ENCODE peak calls at places on chromosomes 4 and X, in ten cellular contexts. One of them, this sample, is unnamed.

GRCh38 chr4:42627887-42628646 is 28.8 kb downstream of the ATP8A1 start:
- DNase-seq in natural killer cell treated with Interleukin-12 subunit alpha and Interleukin-12 subunit beta and Interleukin-15 and Interleukin-18, amount 100 ng/mL, for 72 hours: no peak
- DNase-seq in activated gamma-delta T cell treated with anti-CD3 and anti-CD28 coated beads, Interleukin-2, amount 50 U/mL, for 16 hours: peak; percentile 25
- DNase-seq in tibial nerve: peak; percentile 68
- DNase-seq in AG04449: no peak
- DNase-seq in posterior cingulate gyrus: peak; percentile 71
- DNase-seq in occipital lobe: no peak
- DNase-seq in lower leg skin: no peak
- DNase-seq in stimulated activated CD4-positive, alpha-beta T cell treated with anti-CD3 and anti-CD28 coated beads, Interleukin-15, amount 100 ng/mL, for 24 hours: peak; percentile 38
- DNase-seq in GM20000: peak; percentile 53
- DNase-seq in this sample: no peak

GRCh38 chr4:74166135-74166534 is 8.2 kb downstream of the MTHFD2L start:
- DNase-seq in natural killer cell treated with Interleukin-12 subunit alpha and Interleukin-12 subunit beta and Interleukin-15 and Interleukin-18, amount 100 ng/mL, for 72 hours: no peak
- DNase-seq in activated gamma-delta T cell treated with anti-CD3 and anti-CD28 coated beads, Interleukin-2, amount 50 U/mL, for 16 hours: no peak
- DNase-seq in tibial nerve: no peak
- DNase-seq in AG04449: no peak
- DNase-seq in posterior cingulate gyrus: no peak
- DNase-seq in occipital lobe: no peak
- DNase-seq in lower leg skin: no peak
- DNase-seq in stimulated activated CD4-positive, alpha-beta T cell treated with anti-CD3 and anti-CD28 coated beads, Interleukin-15, amount 100 ng/mL, for 24 hours: no peak
- DNase-seq in GM20000: no peak
- DNase-seq in this sample: no peak

GRCh38 chr4:108849611-108850406 is 87.0 kb upstream of the ETNPPL start:
- DNase-seq in natural killer cell treated with Interleukin-12 subunit alpha and Interleukin-12 subunit beta and Interleukin-15 and Interleukin-18, amount 100 ng/mL, for 72 hours: no peak
- DNase-seq in activated gamma-delta T cell treated with anti-CD3 and anti-CD28 coated beads, Interleukin-2, amount 50 U/mL, for 16 hours: no peak
- DNase-seq in tibial nerve: no peak
- DNase-seq in AG04449: no peak
- DNase-seq in posterior cingulate gyrus: no peak
- DNase-seq in occipital lobe: no peak
- DNase-seq in lower leg skin: no peak
- DNase-seq in stimulated activated CD4-positive, alpha-beta T cell treated with anti-CD3 and anti-CD28 coated beads, Interleukin-15, amount 100 ng/mL, for 24 hours: peak; percentile 10
- DNase-seq in GM20000: no peak
- DNase-seq in this sample: peak; percentile 64

GRCh38 chrX:69369999-69370398 is 134.1 kb upstream of the NALF2 start:
- DNase-seq in natural killer cell treated with Interleukin-12 subunit alpha and Interleukin-12 subunit beta and Interleukin-15 and Interleukin-18, amount 100 ng/mL, for 72 hours: no peak
- DNase-seq in activated gamma-delta T cell treated with anti-CD3 and anti-CD28 coated beads, Interleukin-2, amount 50 U/mL, for 16 hours: no peak
- DNase-seq in tibial nerve: no peak
- DNase-seq in AG04449: no peak
- DNase-seq in posterior cingulate gyrus: no peak
- DNase-seq in occipital lobe: no peak
- DNase-seq in lower leg skin: no peak
- DNase-seq in stimulated activated CD4-positive, alpha-beta T cell treated with anti-CD3 and anti-CD28 coated beads, Interleukin-15, amount 100 ng/mL, for 24 hours: no peak
- DNase-seq in GM20000: no peak
- DNase-seq in this sample: no peak

GRCh38 chrX:48934581-48935331 is 15.9 kb upstream of the PIM2 start:
- DNase-seq in natural killer cell treated with Interleukin-12 subunit alpha and Interleukin-12 subunit beta and Interleukin-15 and Interleukin-18, amount 100 ng/mL, for 72 hours: no peak
- DNase-seq in activated gamma-delta T cell treated with anti-CD3 and anti-CD28 coated beads, Interleukin-2, amount 50 U/mL, for 16 hours: no peak
- DNase-seq in tibial nerve: no peak
- DNase-seq in AG04449: no peak
- DNase-seq in posterior cingulate gyrus: no peak
- DNase-seq in occipital lobe: no peak
- DNase-seq in lower leg skin: no peak
- DNase-seq in stimulated activated CD4-positive, alpha-beta T cell treated with anti-CD3 and anti-CD28 coated beads, Interleukin-15, amount 100 ng/mL, for 24 hours: peak; percentile 49
- DNase-seq in GM20000: no peak
- DNase-seq in this sample: no peak

GRCh38 chrX:314049-314448 is 4.5 kb downstream of the GTPBP6 start:
- DNase-seq in natural killer cell treated with Interleukin-12 subunit alpha and Interleukin-12 subunit beta and Interleukin-15 and Interleukin-18, amount 100 ng/mL, for 72 hours: no peak
- DNase-seq in activated gamma-delta T cell treated with anti-CD3 and anti-CD28 coated beads, Interleukin-2, amount 50 U/mL, for 16 hours: no peak
- DNase-seq in tibial nerve: no peak
- DNase-seq in AG04449: no peak
- DNase-seq in posterior cingulate gyrus: peak; percentile 7
- DNase-seq in occipital lobe: no peak
- DNase-seq in lower leg skin: no peak
- DNase-seq in stimulated activated CD4-positive, alpha-beta T cell treated with anti-CD3 and anti-CD28 coated beads, Interleukin-15, amount 100 ng/mL, for 24 hours: no peak
- DNase-seq in GM20000: no peak
- DNase-seq in this sample: no peak

GRCh38 chr4:1380368-1381151 is 25.7 kb downstream of the NKX1-1 start:
- DNase-seq in natural killer cell treated with Interleukin-12 subunit alpha and Interleukin-12 subunit beta and Interleukin-15 and Interleukin-18, amount 100 ng/mL, for 72 hours: peak; percentile 55
- DNase-seq in activated gamma-delta T cell treated with anti-CD3 and anti-CD28 coated beads, Interleukin-2, amount 50 U/mL, for 16 hours: no peak
- DNase-seq in tibial nerve: no peak
- DNase-seq in AG04449: no peak
- DNase-seq in posterior cingulate gyrus: no peak
- DNase-seq in occipital lobe: no peak
- DNase-seq in lower leg skin: no peak
- DNase-seq in stimulated activated CD4-positive, alpha-beta T cell treated with anti-CD3 and anti-CD28 coated beads, Interleukin-15, amount 100 ng/mL, for 24 hours: no peak
- DNase-seq in GM20000: no peak
- DNase-seq in this sample: no peak

GRCh38 chr4:153432971-153433752 is 33.0 kb upstream of the TMEM131L start:
- DNase-seq in natural killer cell treated with Interleukin-12 subunit alpha and Interleukin-12 subunit beta and Interleukin-15 and Interleukin-18, amount 100 ng/mL, for 72 hours: peak; percentile 89
- DNase-seq in activated gamma-delta T cell treated with anti-CD3 and anti-CD28 coated beads, Interleukin-2, amount 50 U/mL, for 16 hours: peak; percentile 43
- DNase-seq in tibial nerve: no peak
- DNase-seq in AG04449: no peak
- DNase-seq in posterior cingulate gyrus: peak; percentile 17
- DNase-seq in occipital lobe: peak; percentile 1
- DNase-seq in lower leg skin: peak; percentile 56
- DNase-seq in stimulated activated CD4-positive, alpha-beta T cell treated with anti-CD3 and anti-CD28 coated beads, Interleukin-15, amount 100 ng/mL, for 24 hours: peak; percentile 79
- DNase-seq in GM20000: peak; percentile 80
- DNase-seq in this sample: no peak

GRCh38 chrX:53476371-53476770 is 42.2 kb upstream of the HSD17B10 start:
- DNase-seq in natural killer cell treated with Interleukin-12 subunit alpha and Interleukin-12 subunit beta and Interleukin-15 and Interleukin-18, amount 100 ng/mL, for 72 hours: no peak
- DNase-seq in activated gamma-delta T cell treated with anti-CD3 and anti-CD28 coated beads, Interleukin-2, amount 50 U/mL, for 16 hours: no peak
- DNase-seq in tibial nerve: no peak
- DNase-seq in AG04449: no peak
- DNase-seq in posterior cingulate gyrus: no peak
- DNase-seq in occipital lobe: no peak
- DNase-seq in lower leg skin: no peak
- DNase-seq in stimulated activated CD4-positive, alpha-beta T cell treated with anti-CD3 and anti-CD28 coated beads, Interleukin-15, amount 100 ng/mL, for 24 hours: no peak
- DNase-seq in GM20000: no peak
- DNase-seq in this sample: no peak

GRCh38 chrX:10884246-10884645 is 226.9 kb upstream of the HCCS start:
- DNase-seq in natural killer cell treated with Interleukin-12 subunit alpha and Interleukin-12 subunit beta and Interleukin-15 and Interleukin-18, amount 100 ng/mL, for 72 hours: no peak
- DNase-seq in activated gamma-delta T cell treated with anti-CD3 and anti-CD28 coated beads, Interleukin-2, amount 50 U/mL, for 16 hours: no peak
- DNase-seq in tibial nerve: no peak
- DNase-seq in AG04449: peak; percentile 28
- DNase-seq in posterior cingulate gyrus: no peak
- DNase-seq in occipital lobe: no peak
- DNase-seq in lower leg skin: no peak
- DNase-seq in stimulated activated CD4-positive, alpha-beta T cell treated with anti-CD3 and anti-CD28 coated beads, Interleukin-15, amount 100 ng/mL, for 24 hours: no peak
- DNase-seq in GM20000: no peak
- DNase-seq in this sample: no peak